ENCODE peak calls at places on chromosome 3, in five cellular contexts. I, E, A, W and P are unnamed samples.
A peak's percentile ranks its signal among the peaks of the same experiment; 100 is the strongest.

GRCh38 chr3:130800829-130801228 is 54.2 kb upstream of the PIK3R4 start:
- DNase-seq in I (no peak), E (no peak), A (no peak), W (peak; percentile 11), P (no peak)

GRCh38 chr3:168071535-168071934 is 24.2 kb downstream of the GOLIM4 start:
- DNase-seq in I (peak; percentile 90), E (no peak), A (no peak), W (peak; percentile 97), P (no peak)

GRCh38 chr3:183492849-183493179 is 62.7 kb downstream of the KLHL6 start:
- DNase-seq in I (peak; percentile 36), E (no peak), A (no peak), W (peak; percentile 38), P (no peak)

GRCh38 chr3:14780927-14781507 is 37.7 kb upstream of the FGD5 start:
- DNase-seq in I (peak; percentile 30), E (peak; percentile 68), A (peak; percentile 82), W (peak; percentile 23), P (peak; percentile 73)

GRCh38 chr3:35936571-35936970 is 297.2 kb downstream of the ARPP21 start:
- DNase-seq in I (peak; percentile 57), E (no peak), A (no peak), W (peak; percentile 67), P (no peak)

GRCh38 chr3:125431912-125432587 is 56.9 kb upstream of the ZNF148 start:
- DNase-seq in I (peak; percentile 49), E (no peak), A (no peak), W (peak; percentile 35), P (no peak)

GRCh38 chr3:23169551-23169950 is 33.6 kb upstream of the UBE2E2 start:
- DNase-seq in I (no peak), E (no peak), A (no peak), W (no peak), P (no peak)

GRCh38 chr3:136346486-136346885 is 96.3 kb downstream of the PCCB start:
- DNase-seq in I (no peak), E (no peak), A (no peak), W (no peak), P (no peak)

GRCh38 chr3:24726423-24726822 is 231.8 kb upstream of the THRB start:
- DNase-seq in I (no peak), E (no peak), A (no peak), W (no peak), P (no peak)

GRCh38 chr3:57391767-57392166 is 99.3 kb upstream of the ASB14 start:
- DNase-seq in I (no peak), E (no peak), A (peak; percentile 6), W (no peak), P (no peak)

GRCh38 chr3:24683511-24684384 is 189.1 kb upstream of the THRB start:
- DNase-seq in I (peak; percentile 63), E (no peak), A (peak; percentile 82), W (peak; percentile 56), P (no peak)

GRCh38 chr3:58353722-58354553 is 21.2 kb downstream of the PXK start:
- DNase-seq in I (peak; percentile 39), E (no peak), A (no peak), W (no peak), P (no peak)

GRCh38 chr3:194069421-194070219 is 66.3 kb upstream of the HES1 start:
- DNase-seq in I (peak; percentile 24), E (no peak), A (no peak), W (peak; percentile 56), P (no peak)

GRCh38 chr3:134665243-134665642 is 14.4 kb upstream of the KY start:
- DNase-seq in I (no peak), E (no peak), A (no peak), W (no peak), P (no peak)

GRCh38 chr3:144687862-144688261 is 716.2 kb downstream of the DIPK2A start:
- DNase-seq in I (no peak), E (peak; percentile 16), A (no peak), W (no peak), P (no peak)

GRCh38 chr3:10173926-10174435 is 9.3 kb downstream of the IRAK2 start:
- DNase-seq in I (peak; percentile 100), E (peak; percentile 72), A (peak; percentile 27), W (peak; percentile 99), P (peak; percentile 86)

GRCh38 chr3:126014252-126014651 is 45.3 kb downstream of the ROPN1B start:
- DNase-seq in I (peak; percentile 54), E (no peak), A (no peak), W (peak; percentile 75), P (no peak)

GRCh38 chr3:127110982-127111693 is 81.8 kb upstream of the PRR23E start:
- DNase-seq in I (no peak), E (no peak), A (no peak), W (no peak), P (no peak)

GRCh38 chr3:71447803-71448202 is 135.7 kb downstream of the FOXP1 start:
- DNase-seq in I (peak; percentile 46), E (no peak), A (no peak), W (peak; percentile 62), P (no peak)

GRCh38 chr3:71447197-71447596 is 136.3 kb downstream of the FOXP1 start:
- DNase-seq in I (no peak), E (no peak), A (no peak), W (no peak), P (no peak)

GRCh38 chr3:71451812-71452211 is 131.7 kb downstream of the FOXP1 start:
- DNase-seq in I (no peak), E (no peak), A (no peak), W (no peak), P (no peak)

GRCh38 chr3:71450985-71451560 is 132.5 kb downstream of the FOXP1 start:
- DNase-seq in I (peak; percentile 18), E (no peak), A (no peak), W (peak; percentile 32), P (no peak)

DNA sequence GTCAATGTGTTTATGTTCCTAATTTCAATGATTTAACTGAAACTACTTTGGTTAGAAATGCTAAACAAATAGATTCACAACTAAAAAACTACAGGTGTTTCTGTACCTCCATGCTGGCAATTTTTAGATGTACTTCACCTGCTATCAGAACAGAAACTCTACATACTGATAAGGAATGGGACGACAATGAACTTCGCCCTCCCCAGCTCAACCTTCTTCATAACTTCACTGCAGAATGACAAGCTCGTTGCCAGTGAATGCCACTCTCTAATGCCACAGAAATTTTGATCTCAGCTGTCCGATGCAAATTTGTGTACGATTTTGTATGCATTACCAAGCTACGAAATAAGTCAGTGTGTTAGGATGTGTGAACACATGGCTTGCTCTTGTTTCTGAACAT is 133.4 kb downstream of the FOXP1 start:
- DNase-seq in I (no peak), E (no peak), A (no peak), W (no peak), P (no peak)
- H3K4me1 ChIP-seq in I (peaks cover 20% of the 10 kb centered on the region), E (no peaks in the 10 kb centered on the region), A (peaks cover 38% of the 10 kb centered on the region), W (no peaks in the 10 kb centered on the region), P (peaks cover 5% of the 10 kb centered on the region)

GRCh38 chr3:152760024-152760563 is 74.8 kb upstream of the P2RY1 start:
- DNase-seq in I (no peak), E (no peak), A (no peak), W (no peak), P (no peak)
- H3K4me3 ChIP-seq in I (no peak overlapping the region), E (no peak overlapping the region), A (no peak overlapping the region), W (no peak overlapping the region), P (no peak overlapping the region)

DNA sequence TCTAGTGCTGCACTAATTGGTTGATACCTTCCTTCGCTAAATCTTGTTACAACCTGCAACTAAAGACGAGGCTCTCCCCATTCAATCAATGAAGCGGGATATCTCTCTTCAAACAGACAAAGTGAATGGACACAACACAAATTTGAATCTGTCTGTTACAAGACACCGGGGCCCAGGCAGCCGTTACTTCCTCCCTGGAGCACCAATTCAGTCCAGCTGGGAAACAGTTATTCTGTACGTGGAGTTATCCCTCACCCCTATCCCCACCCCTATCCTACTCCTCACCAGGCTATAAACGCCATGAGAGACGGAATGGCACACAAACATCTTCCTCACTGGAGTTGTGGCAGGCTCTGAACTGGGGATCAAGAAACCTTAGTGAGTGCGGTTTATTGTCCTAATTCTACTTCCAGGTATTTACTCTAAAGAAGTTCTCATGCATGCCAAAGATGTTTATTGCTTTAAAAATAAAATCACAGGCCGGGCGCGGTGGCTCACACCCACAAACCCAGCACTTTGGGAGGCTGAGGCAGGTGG is 181.8 kb downstream of the FOXP1 start:
- DNase-seq in I (no peak), E (no peak), A (no peak), W (no peak), P (no peak)
- H3K4me1 ChIP-seq in I (peaks cover 2% of the 10 kb centered on the region), E (no peaks in the 10 kb centered on the region), A (peaks cover 43% of the 10 kb centered on the region), W (no peaks in the 10 kb centered on the region), P (no peaks in the 10 kb centered on the region)

DNA sequence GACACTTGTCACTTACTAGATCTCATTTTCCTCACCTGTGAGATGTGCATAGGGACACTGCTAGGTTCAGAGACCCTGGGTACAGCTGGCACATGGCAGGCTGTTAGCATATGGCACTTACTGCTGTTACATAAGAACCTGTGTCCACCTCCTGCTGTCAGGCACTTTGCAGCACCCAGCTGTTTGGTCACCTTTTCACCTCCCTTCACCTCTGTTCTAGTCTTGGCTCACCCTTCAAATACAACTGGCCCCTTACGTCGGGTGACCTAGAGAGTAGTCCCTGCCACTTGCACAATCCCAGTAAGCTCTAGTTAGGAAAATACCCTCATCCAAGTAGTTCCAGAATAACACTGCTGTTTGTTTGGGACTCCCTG is 78.3 kb downstream of the ABHD5 start:
- DNase-seq in I (no peak), E (no peak), A (no peak), W (no peak), P (no peak)
- H3K4me3 ChIP-seq in I (no peak overlapping the region), E (no peak overlapping the region), A (no peak overlapping the region), W (no peak overlapping the region), P (no peak overlapping the region)

GRCh38 chr3:43173949-43174348 is 68.1 kb upstream of the POMGNT2 start:
- DNase-seq in I (no peak), E (no peak), A (no peak), W (no peak), P (no peak)
- H3K4me1 ChIP-seq in I (peaks cover 5% of the 10 kb centered on the region), E (no peaks in the 10 kb centered on the region), A (peaks cover 6% of the 10 kb centered on the region), W (no peaks in the 10 kb centered on the region), P (peaks cover 3% of the 10 kb centered on the region)

DNA sequence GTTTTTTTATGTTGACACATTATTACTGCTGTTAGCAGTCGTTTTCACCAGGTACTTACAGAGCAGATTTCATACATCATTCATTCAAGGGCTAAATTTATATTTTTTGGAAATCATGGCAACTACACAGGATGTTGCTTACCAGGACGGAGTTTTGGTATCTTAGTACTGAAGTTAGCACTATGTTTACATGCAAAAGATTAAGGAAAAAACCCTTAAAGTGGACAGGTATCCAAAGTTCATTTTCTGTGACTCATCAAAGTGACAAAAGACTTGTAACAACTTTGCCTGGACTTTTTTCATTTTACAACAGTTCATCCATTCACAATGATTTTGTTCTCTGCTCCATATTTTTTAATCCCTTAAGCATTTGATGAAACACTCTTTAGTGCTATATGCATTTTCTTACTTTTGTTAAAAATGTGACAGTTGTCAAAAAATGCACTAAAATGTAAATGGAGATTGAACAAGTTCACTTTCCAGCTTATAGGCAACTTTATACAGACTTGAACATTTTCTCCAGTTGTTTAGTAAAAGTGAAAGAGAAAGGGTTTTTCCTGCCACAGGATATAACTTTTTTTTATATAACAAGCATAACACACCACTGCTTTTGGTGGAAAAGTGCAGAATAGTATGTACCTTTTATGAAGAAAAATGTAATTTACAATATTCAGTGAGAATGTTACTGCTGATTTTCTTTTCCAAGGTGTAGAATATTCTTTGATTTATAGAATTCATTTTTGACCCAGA is 104.1 kb downstream of the STT3B start:
- DNase-seq in I (no peak), E (no peak), A (peak; percentile 19), W (no peak), P (no peak)
- H3K4me3 ChIP-seq in I (no peak overlapping the region), E (no peak overlapping the region), A (no peak overlapping the region), W (no peak overlapping the region), P (peak overlapping the region; percentile 20)